ENCODE peak calls at places on chromosomes 1 and 21, in ten cellular contexts. W is MCF 10A; H is breast epithelium; O is B cell; E is stimulated activated CD4-positive, alpha-beta T cell treated with anti-CD3 and anti-CD28 coated beads, Interleukin-1b, Interleukin-23, amount 100 ng/mL, for 24 hours; L is CD8-positive, alpha-beta T cell; Z is activated T-cell treated with anti-CD3 and anti-CD28 coated beads for 1 hour; P is stimulated activated CD8-positive, alpha-beta memory T cell treated with anti-CD3 and anti-CD28 coated beads, Interleukin-4, amount 100 ng/mL, for 24 hours; U is lower lobe of right lung; N is cardiac fibroblast. Q is an unnamed sample.

GRCh38 chr1:198788561-198789064 is 149.8 kb downstream of the PTPRC start:
- DNase-seq in W (no peak), H (no peak), O (peak; percentile 13), E (no peak), L (no peak), Z (no peak), P (no peak), U (peak; percentile 32), N (peak; percentile 20), Q (peak; percentile 29)

GRCh38 chr21:45415943-45416611 is 11.1 kb downstream of the COL18A1 start:
- DNase-seq in W (no peak), H (no peak), O (no peak), E (no peak), L (no peak), Z (no peak), P (no peak), U (peak; percentile 37), N (no peak), Q (no peak)

GRCh38 chr21:14677023-14677422 is 130.9 kb upstream of the SAMSN1 start:
- DNase-seq in W (no peak), H (no peak), O (no peak), E (no peak), L (no peak), Z (no peak), P (no peak), U (no peak), N (no peak), Q (no peak)

GRCh38 chr1:20185834-20186782 is at the start of the genes PLA2G2C and UBXN10:
- DNase-seq in W (no peak), H (peak; percentile 67), O (peak; percentile 69), E (peak; percentile 48), L (peak; percentile 61), Z (peak; percentile 19), P (peak; percentile 49), U (peak; percentile 83), N (no peak), Q (peak; percentile 47)

GRCh38 chr1:16189921-16190499 is 22.4 kb downstream of the ARHGEF19 start:
- DNase-seq in W (peak; percentile 39), H (no peak), O (no peak), E (no peak), L (no peak), Z (no peak), P (no peak), U (no peak), N (no peak), Q (no peak)

GRCh38 chr1:205528446-205528886 is 24.0 kb downstream of the CDK18 start:
- DNase-seq in W (no peak), H (no peak), O (no peak), E (no peak), L (no peak), Z (no peak), P (no peak), U (no peak), N (no peak), Q (no peak)

GRCh38 chr1:109721046-109721445 is 9.0 kb downstream of the GSTM5 start:
- DNase-seq in W (no peak), H (no peak), O (no peak), E (no peak), L (no peak), Z (no peak), P (no peak), U (no peak), N (peak; percentile 42), Q (no peak)

GRCh38 chr1:31760422-31760900 is 3.7 kb downstream of the ADGRB2 start:
- DNase-seq in W (no peak), H (no peak), O (no peak), E (no peak), L (no peak), Z (no peak), P (no peak), U (no peak), N (no peak), Q (no peak)

GRCh38 chr1:93805027-93805426 is 74.0 kb downstream of the DNTTIP2 start:
- DNase-seq in W (no peak), H (no peak), O (no peak), E (no peak), L (no peak), Z (no peak), P (no peak), U (no peak), N (peak; percentile 64), Q (no peak)

GRCh38 chr1:156664046-156664948 is 12.9 kb downstream of the NES start:
- DNase-seq in W (no peak), H (no peak), O (no peak), E (no peak), L (no peak), Z (no peak), P (no peak), U (no peak), N (no peak), Q (no peak)

GRCh38 chr1:76933847-76934657 is 66.8 kb downstream of the ST6GALNAC5 start:
- DNase-seq in W (no peak), H (no peak), O (no peak), E (no peak), L (no peak), Z (no peak), P (no peak), U (no peak), N (no peak), Q (no peak)

GRCh38 chr1:72000809-72001208 is 281.5 kb downstream of the NEGR1 start:
- DNase-seq in W (peak; percentile 15), H (no peak), O (no peak), E (no peak), L (no peak), Z (no peak), P (no peak), U (no peak), N (no peak), Q (no peak)

GRCh38 chr21:34761758-34762330 is 93.0 kb downstream of the CLIC6 start:
- DNase-seq in W (peak; percentile 6), H (no peak), O (no peak), E (no peak), L (no peak), Z (no peak), P (no peak), U (no peak), N (no peak), Q (no peak)

GRCh38 chr1:231065510-231066241 is 25.6 kb upstream of the FAM89A start:
- DNase-seq in W (no peak), H (no peak), O (no peak), E (no peak), L (no peak), Z (no peak), P (no peak), U (no peak), N (no peak), Q (no peak)

GRCh38 chr1:2322065-2322571 is 69.2 kb downstream of the MORN1 start:
- DNase-seq in W (no peak), H (peak; percentile 88), O (no peak), E (no peak), L (no peak), Z (no peak), P (no peak), U (peak; percentile 78), N (peak; percentile 78), Q (no peak)

GRCh38 chr1:173802961-173803360 is 21.5 kb upstream of the DARS2 start:
- DNase-seq in W (no peak), H (no peak), O (no peak), E (no peak), L (no peak), Z (no peak), P (no peak), U (no peak), N (no peak), Q (no peak)

GRCh38 chr1:62237950-62238374 is 43.3 kb downstream of the L1TD1 start:
- DNase-seq in W (no peak), H (no peak), O (no peak), E (no peak), L (no peak), Z (no peak), P (no peak), U (no peak), N (no peak), Q (no peak)

GRCh38 chr1:11802616-11802972 is 3.2 kb downstream of the MTHFR start:
- DNase-seq in W (no peak), H (no peak), O (peak; percentile 40), E (no peak), L (no peak), Z (no peak), P (no peak), U (no peak), N (no peak), Q (no peak)